ENCODE peak calls at places on chromosomes 1 and 21, in ten cellular contexts. O is progenitor cell of endocrine pancreas, S is GM23248, M is T-cell, U is CMK, Z is neural progenitor cell, Y is pancreas, D is osteocyte, N is M059J, E is fibroblast of pulmonary artery. L is an unnamed sample.

GRCh38 chr1:38962113-38962512 is 20.5 kb upstream of the RHBDL2 start:
- DNase-seq in E (peak; percentile 46), U (no peak), M (no peak), O (no peak), Z (no peak), Y (no peak), S (peak; percentile 95), N (peak; percentile 86), D (no peak), L (no peak)

GRCh38 chr1:52662645-52663313 is 29.8 kb downstream of the SHISAL2A start:
- DNase-seq in U (no peak), M (no peak), S (peak; percentile 50), N (peak; percentile 99), E (peak; percentile 70), Z (peak; percentile 94), O (no peak), Y (no peak), D (no peak), L (no peak)

GRCh38 chr1:51331206-51332100 is 1.1 kb upstream of the TTC39A start:
- DNase-seq in U (peak; percentile 59), Y (peak; percentile 69), D (no peak), E (peak; percentile 41), Z (no peak), S (peak; percentile 74), M (no peak), O (no peak), N (peak; percentile 77), L (no peak)

GRCh38 chr1:160747717-160748116 is 8.7 kb downstream of the SLAMF7 start:
- DNase-seq in O (no peak), S (no peak), Z (no peak), M (no peak), U (no peak), D (no peak), Y (no peak), E (no peak), N (peak; percentile 32), L (no peak)

GRCh38 chr1:7893529-7894180 is 40.8 kb upstream of the UTS2 start:
- DNase-seq in U (no peak), Y (no peak), M (no peak), E (peak; percentile 75), Z (no peak), O (no peak), N (peak; percentile 90), D (no peak), S (peak; percentile 90), L (no peak)

GRCh38 chr1:246262281-246262680 is 244.8 kb downstream of the SMYD3 start:
- DNase-seq in E (no peak), S (no peak), D (no peak), Z (no peak), M (no peak), Y (no peak), U (no peak), O (no peak), N (no peak), L (no peak)

GRCh38 chr1:1627261-1627841 is 4.6 kb upstream of the MMP23B start:
- DNase-seq in U (no peak), D (no peak), S (no peak), N (no peak), Z (no peak), O (no peak), Y (no peak), E (no peak), M (no peak), L (no peak)

GRCh38 chr1:65469889-65470340 is 49.4 kb downstream of the LEPR start:
- DNase-seq in N (peak; percentile 36), E (peak; percentile 81), Y (no peak), M (no peak), D (no peak), U (no peak), O (no peak), S (no peak), Z (no peak), L (no peak)

GRCh38 chr21:25637846-25638245 is 1.2 kb upstream of the JAM2 start:
- DNase-seq in Y (no peak), N (no peak), E (no peak), O (no peak), U (no peak), Z (no peak), M (no peak), D (no peak), S (no peak), L (no peak)

GRCh38 chr1:94504601-94505000 is 37.0 kb downstream of the F3 start:
- DNase-seq in N (no peak), S (no peak), D (no peak), E (no peak), O (no peak), Y (no peak), M (no peak), U (no peak), Z (no peak), L (no peak)

GRCh38 chr1:50959303-50959912 is 659 bp downstream of the FAF1 start:
- DNase-seq in E (peak; percentile 32), U (no peak), Z (no peak), D (no peak), S (peak; percentile 74), M (no peak), N (peak; percentile 74), Y (no peak), O (no peak), L (peak; percentile 51)

GRCh38 chr1:201877877-201878339 is 10.8 kb upstream of the SHISA4 start:
- DNase-seq in D (no peak), Z (peak; percentile 60), S (peak; percentile 67), E (peak; percentile 70), Y (peak; percentile 38), M (peak; percentile 23), N (peak; percentile 75), U (no peak), O (no peak), L (no peak)

GRCh38 chr1:226104671-226105121 is 42.2 kb downstream of the H3-3A start:
- DNase-seq in D (no peak), S (peak; percentile 67), O (no peak), U (no peak), Y (no peak), N (peak; percentile 56), E (no peak), Z (no peak), M (no peak), L (no peak)

GRCh38 chr1:167059045-167059728 is 31.0 kb downstream of the GPA33 start:
- DNase-seq in Y (peak; percentile 81), E (peak; percentile 73), S (peak; percentile 55), M (peak; percentile 61), N (peak; percentile 71), O (peak; percentile 73), U (no peak), Z (peak; percentile 80), D (peak; percentile 87), L (peak; percentile 67)

GRCh38 chr1:162229534-162229933 is 147.1 kb downstream of the SPATA46 start:
- DNase-seq in S (no peak), Y (no peak), U (no peak), O (no peak), D (no peak), N (no peak), Z (no peak), E (no peak), M (no peak), L (no peak)

GRCh38 chr1:8516793-8517556 is 199.1 kb downstream of the SLC45A1 start:
- DNase-seq in M (peak; percentile 4), O (no peak), Z (no peak), U (no peak), S (peak; percentile 71), D (no peak), Y (no peak), N (peak; percentile 37), E (peak; percentile 32), L (no peak)

GRCh38 chr1:33168556-33169289 is 13.1 kb downstream of the TRIM62 start:
- DNase-seq in Z (no peak), M (no peak), Y (no peak), N (no peak), S (no peak), E (no peak), D (no peak), U (no peak), O (no peak), L (no peak)

GRCh38 chr1:114669562-114670082 is at the start of gene DENND2C:
- DNase-seq in E (no peak), M (no peak), Y (no peak), Z (peak; percentile 85), D (no peak), N (no peak), U (no peak), S (no peak), O (peak; percentile 42), L (no peak)

GRCh38 chr1:47441450-47442106 is 3.7 kb downstream of the FOXD2 start:
- DNase-seq in U (no peak), Y (no peak), M (no peak), D (no peak), Z (no peak), E (no peak), O (no peak), N (no peak), S (no peak), L (no peak)

GRCh38 chr1:25677193-25677773 is 60.7 kb downstream of the MAN1C1 start:
- DNase-seq in Y (no peak), M (peak; percentile 38), E (no peak), N (no peak), S (no peak), D (no peak), U (no peak), Z (no peak), O (no peak), L (no peak)

GRCh38 chr21:45857761-45858160 is 123.8 kb upstream of the COL6A1 start:
- DNase-seq in E (no peak), D (no peak), U (no peak), O (no peak), Y (no peak), S (no peak), N (no peak), Z (no peak), M (no peak), L (no peak)

GRCh38 chr1:109785446-109786106 is 21.9 kb upstream of the EPS8L3 start:
- DNase-seq in E (no peak), U (no peak), N (no peak), M (no peak), O (no peak), Y (no peak), Z (no peak), D (no peak), S (no peak), L (no peak)

GRCh38 chr1:36612121-36612520 is 129.4 kb upstream of the CSF3R start:
- DNase-seq in Z (no peak), O (no peak), N (no peak), S (no peak), D (no peak), M (no peak), E (no peak), Y (no peak), U (no peak), L (no peak)

GRCh38 chr21:45026066-45026745 is 48.2 kb upstream of the ADARB1 start:
- DNase-seq in Y (no peak), N (no peak), S (no peak), O (no peak), M (no peak), E (no peak), Z (no peak), U (no peak), D (no peak), L (no peak)

GRCh38 chr21:35164380-35164779 is 115.3 kb upstream of the RUNX1 start:
- DNase-seq in Z (no peak), E (no peak), D (no peak), M (no peak), O (no peak), S (no peak), U (no peak), N (no peak), Y (no peak), L (no peak)

GRCh38 chr1:110084226-110085078 is 14.0 kb upstream of the ALX3 start:
- DNase-seq in D (no peak), U (no peak), Z (peak; percentile 61), M (no peak), E (peak; percentile 36), S (peak; percentile 74), Y (peak; percentile 60), O (no peak), N (peak; percentile 54), L (no peak)

GRCh38 chr1:40382110-40382464 is 8.6 kb downstream of the SMAP2 start:
- DNase-seq in O (no peak), U (no peak), S (peak; percentile 51), E (no peak), M (no peak), N (no peak), Z (no peak), Y (no peak), D (no peak), L (peak; percentile 69)

GRCh38 chr1:167175901-167176300 is 44.8 kb upstream of the POU2F1 start:
- DNase-seq in M (no peak), U (no peak), Y (no peak), S (peak; percentile 3), Z (no peak), E (no peak), N (peak; percentile 77), O (no peak), D (no peak), L (no peak)